ENCODE peak calls at places on chromosomes 12 and 14, in six cellular contexts. L, T, N, C, S and G are unnamed samples.

GRCh38 chr12:4445156-4446020 is at the start of gene FGF6:
- DNase-seq in S (no peak), T (no peak), N (no peak), L (no peak), C (no peak), G (no peak)

GRCh38 chr14:45199246-45199645 is 53.8 kb downstream of the MIS18BP1 start:
- DNase-seq in L (peak; percentile 51), S (no peak), T (no peak), C (no peak), N (no peak), G (no peak)

GRCh38 chr12:123077298-123078113 is 73.4 kb downstream of the PITPNM2 start:
- DNase-seq in N (no peak), S (no peak), T (no peak), C (no peak), L (no peak), G (no peak)

GRCh38 chr14:44897844-44898151 is 63.9 kb downstream of the KLHL28 start:
- DNase-seq in S (no peak), C (no peak), L (peak; percentile 62), T (no peak), N (no peak), G (no peak)

GRCh38 chr12:111193067-111193466 is 175.8 kb downstream of the PHETA1 start:
- DNase-seq in L (no peak), C (no peak), T (no peak), N (no peak), S (no peak), G (no peak)

GRCh38 chr14:61555056-61555838 is 140.1 kb upstream of the HIF1A start:
- DNase-seq in N (no peak), S (no peak), T (no peak), L (no peak), C (no peak), G (no peak)

GRCh38 chr12:33670284-33670683 is 230.7 kb upstream of the SYT10 start:
- DNase-seq in L (no peak), T (no peak), C (no peak), S (no peak), N (no peak), G (no peak)

GRCh38 chr14:61128382-61129167 is 147.5 kb downstream of the SLC38A6 start:
- DNase-seq in N (no peak), L (no peak), C (no peak), T (no peak), S (no peak), G (no peak)

GRCh38 chr14:58100735-58101368 is 51.2 kb downstream of the ARMH4 start:
- DNase-seq in C (no peak), T (no peak), N (no peak), L (peak; percentile 53), S (no peak), G (no peak)

GRCh38 chr12:6614513-6615177 is 7.5 kb upstream of the CHD4 start:
- DNase-seq in N (no peak), C (no peak), T (no peak), S (no peak), L (peak; percentile 15), G (no peak)

GRCh38 chr12:49375406-49375805 is 8.1 kb downstream of the SPATS2 start:
- DNase-seq in C (no peak), S (no peak), N (no peak), L (no peak), T (no peak), G (no peak)

GRCh38 chr14:102491366-102491765 is 18.2 kb downstream of the ANKRD9 start:
- DNase-seq in N (no peak), S (no peak), T (no peak), L (no peak), C (no peak), G (no peak)